ENCODE peak calls at places on chromosomes 13 and 19, in four cellular contexts. One of them, this sample, is unnamed. For H3K4me1, the result is how much of the 10 kb centered on the place peaks cover.

GRCh38 chr19:6696239-6696820 is 24.1 kb downstream of the C3 start:
- DNase-seq in suprapubic skin: no peak
- DNase-seq in stomach: no peak
- DNase-seq in transverse colon: no peak
- DNase-seq in this sample: no peak

GRCh38 chr13:109254271-109254670 is 532.1 kb downstream of the IRS2 start:
- DNase-seq in stomach: no peak
- DNase-seq in suprapubic skin: no peak
- DNase-seq in transverse colon: no peak
- DNase-seq in this sample: no peak

GRCh38 chr19:51016798-51017683 is 2.5 kb downstream of the KLK10 start:
- DNase-seq in stomach: peak
- DNase-seq in suprapubic skin: no peak
- DNase-seq in transverse colon: peak
- DNase-seq in this sample: peak

GRCh38 chr19:5823579-5824281 is 15.8 kb downstream of the FUT6 start:
- DNase-seq in transverse colon: peak
- DNase-seq in suprapubic skin: no peak
- DNase-seq in stomach: peak
- DNase-seq in this sample: no peak

GRCh38 chr13:49791753-49792549 is 531 bp downstream of the KPNA3 start:
- DNase-seq in transverse colon: peak
- DNase-seq in suprapubic skin: no peak
- DNase-seq in stomach: peak
- DNase-seq in this sample: peak

GRCh38 chr19:6674868-6675305 is 4.9 kb upstream of the TNFSF14 start:
- DNase-seq in suprapubic skin: no peak
- DNase-seq in transverse colon: peak
- DNase-seq in stomach: peak
- DNase-seq in this sample: no peak

GRCh38 chr19:55070755-55071502 is 4.7 kb upstream of the EPS8L1 start:
- DNase-seq in stomach: peak
- DNase-seq in suprapubic skin: no peak
- DNase-seq in transverse colon: peak
- DNase-seq in this sample: no peak

GRCh38 chr19:50562996-50563395 is 5.2 kb downstream of the LRRC4B start:
- DNase-seq in stomach: no peak
- DNase-seq in suprapubic skin: no peak
- DNase-seq in transverse colon: no peak
- DNase-seq in this sample: no peak

GRCh38 chr19:33705090-33705847 is 83.5 kb downstream of the CHST8 start:
- DNase-seq in transverse colon: no peak
- DNase-seq in suprapubic skin: no peak
- DNase-seq in stomach: no peak
- DNase-seq in this sample: no peak

GRCh38 chr19:57338798-57339378 is 12.2 kb upstream of the ZNF304 start:
- DNase-seq in suprapubic skin: no peak
- DNase-seq in transverse colon: no peak
- DNase-seq in stomach: no peak
- DNase-seq in this sample: no peak

GRCh38 chr19:58366576-58367430 is 4.3 kb upstream of the ZNF497 start:
- DNase-seq in suprapubic skin: no peak
- DNase-seq in transverse colon: no peak
- DNase-seq in stomach: no peak
- DNase-seq in this sample: no peak

GRCh38 chr19:45668342-45668871 is 386 bp downstream of the GIPR start:
- DNase-seq in suprapubic skin: no peak
- DNase-seq in stomach: peak
- DNase-seq in transverse colon: peak
- DNase-seq in this sample: no peak

GRCh38 chr19:39679791-39680168 is 24.1 kb downstream of the LGALS16 start:
- DNase-seq in suprapubic skin: no peak
- DNase-seq in stomach: no peak
- DNase-seq in transverse colon: no peak
- DNase-seq in this sample: no peak

GRCh38 chr13:93559718-93560117 is 333.1 kb downstream of the GPC6 start:
- DNase-seq in stomach: no peak
- DNase-seq in transverse colon: no peak
- DNase-seq in suprapubic skin: no peak
- DNase-seq in this sample: no peak

GRCh38 chr13:39729161-39729560 is 73.7 kb downstream of the COG6 start:
- DNase-seq in transverse colon: no peak
- DNase-seq in stomach: no peak
- DNase-seq in suprapubic skin: no peak
- DNase-seq in this sample: no peak

GRCh38 chr19:54556194-54556593 is 17.4 kb upstream of the LILRA2 start:
- DNase-seq in suprapubic skin: no peak
- DNase-seq in transverse colon: no peak
- DNase-seq in stomach: no peak
- DNase-seq in this sample: no peak

GRCh38 chr13:94093652-94094310 is 385.7 kb downstream of the DCT start:
- DNase-seq in stomach: no peak
- DNase-seq in transverse colon: no peak
- DNase-seq in suprapubic skin: no peak
- DNase-seq in this sample: no peak

GRCh38 chr19:42312370-42312769 is 739 bp upstream of the TMEM145 start:
- DNase-seq in suprapubic skin: no peak
- DNase-seq in transverse colon: no peak
- DNase-seq in stomach: no peak
- DNase-seq in this sample: no peak

GRCh38 chr19:21109116-21109515 is 27.1 kb downstream of the ZNF714 start:
- DNase-seq in suprapubic skin: no peak
- DNase-seq in stomach: no peak
- DNase-seq in transverse colon: no peak
- DNase-seq in this sample: no peak

GRCh38 chr13:75636339-75637095 is 387 bp downstream of the LMO7 start:
- DNase-seq in stomach: no peak
- DNase-seq in transverse colon: peak
- DNase-seq in suprapubic skin: no peak
- DNase-seq in this sample: peak

GRCh38 chr13:49517461-49517860 is 21.7 kb downstream of the PHF11 start:
- DNase-seq in suprapubic skin: no peak
- DNase-seq in stomach: no peak
- DNase-seq in transverse colon: no peak
- DNase-seq in this sample: no peak

GRCh38 chr13:87122551-87122950 is 548.6 kb upstream of the SLITRK5 start:
- DNase-seq in stomach: no peak
- DNase-seq in transverse colon: no peak
- DNase-seq in suprapubic skin: no peak
- DNase-seq in this sample: no peak

GRCh38 chr19:2059422-2060201 is 8.6 kb upstream of the MKNK2 start:
- DNase-seq in suprapubic skin: no peak
- DNase-seq in stomach: peak
- DNase-seq in transverse colon: peak
- DNase-seq in this sample: peak

GRCh38 chr19:979318-979741 is 4.8 kb upstream of the WDR18 start:
- DNase-seq in stomach: no peak
- DNase-seq in transverse colon: no peak
- DNase-seq in suprapubic skin: no peak
- DNase-seq in this sample: no peak

GRCh38 chr13:103275708-103276107 is 209.5 kb upstream of the SLC10A2 start:
- DNase-seq in transverse colon: no peak
- DNase-seq in stomach: no peak
- DNase-seq in suprapubic skin: no peak
- DNase-seq in this sample: no peak

GRCh38 chr13:48094781-48095502 is at the start of gene MED4:
- DNase-seq in stomach: peak
- DNase-seq in suprapubic skin: peak
- DNase-seq in transverse colon: peak
- DNase-seq in this sample: peak

GRCh38 chr13:48097793-48098192 is 2.9 kb upstream of the MED4 start:
- DNase-seq in transverse colon: no peak
- DNase-seq in suprapubic skin: no peak
- DNase-seq in stomach: no peak
- DNase-seq in this sample: no peak

GRCh38 chr13:48096670-48097069 is 1.8 kb upstream of the MED4 start:
- DNase-seq in transverse colon: no peak
- DNase-seq in stomach: no peak
- DNase-seq in suprapubic skin: no peak
- DNase-seq in this sample: no peak

GRCh38 chr13:48094404-48094780 is 512 bp downstream of the MED4 start:
- DNase-seq in stomach: no peak
- DNase-seq in suprapubic skin: no peak
- DNase-seq in transverse colon: no peak
- DNase-seq in this sample: no peak

DNA sequence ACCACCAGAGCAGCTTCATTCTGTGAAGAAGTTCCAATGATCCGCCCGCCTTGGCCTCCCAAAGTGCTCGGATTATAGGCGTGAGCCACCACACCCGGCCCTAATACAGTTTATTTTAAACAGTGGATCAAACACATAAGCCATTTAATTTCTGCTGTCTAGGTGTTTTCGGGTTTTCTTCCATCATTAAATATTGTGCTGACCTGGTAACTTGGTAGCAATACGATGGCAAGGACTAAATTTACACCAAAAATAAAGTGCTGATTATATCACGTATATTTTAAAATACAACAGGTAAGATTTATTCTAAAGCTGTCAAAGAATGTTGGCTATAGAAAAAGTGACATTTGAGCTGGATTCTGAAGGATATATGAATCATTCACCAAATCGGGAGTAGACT is 1.3 kb downstream of the MED4 start:
- DNase-seq in stomach: no peak
- DNase-seq in transverse colon: no peak
- DNase-seq in suprapubic skin: no peak
- DNase-seq in this sample: no peak
- H3K4me1 ChIP-seq in stomach: under half
- H3K4me1 ChIP-seq in transverse colon: under half
- H3K4me1 ChIP-seq in suprapubic skin: under half
- H3K4me1 ChIP-seq in this sample: under half

DNA sequence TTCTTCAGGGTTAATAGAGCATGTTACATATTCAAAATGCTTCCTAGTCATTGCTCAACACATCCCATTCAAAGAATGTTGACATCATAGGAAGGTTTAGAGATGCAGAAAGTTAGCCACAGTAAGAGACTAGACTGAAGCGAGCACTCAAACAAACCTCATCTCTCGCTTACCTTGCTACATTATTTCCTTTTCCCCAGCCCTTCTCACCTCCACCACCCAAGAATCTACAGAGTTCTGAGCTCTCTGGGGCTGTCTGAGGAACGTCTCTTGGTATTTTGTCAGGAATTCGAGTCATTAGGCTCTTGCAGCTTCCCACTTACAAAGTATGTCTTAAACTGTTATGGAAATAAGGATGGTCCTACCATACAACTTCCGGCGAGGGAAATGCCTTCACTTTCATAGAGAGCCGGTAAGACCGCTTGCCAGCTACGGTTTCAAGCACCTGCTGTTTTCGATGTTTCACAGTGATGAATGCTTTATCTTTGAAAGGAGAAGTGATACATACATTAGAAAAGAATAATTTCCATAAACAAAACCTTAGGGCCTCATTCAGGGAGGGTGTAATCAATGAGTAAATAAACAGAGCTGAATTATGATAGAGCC is 65.1 kb downstream of the FLT1 start:
- DNase-seq in suprapubic skin: no peak
- DNase-seq in transverse colon: peak
- DNase-seq in stomach: no peak
- DNase-seq in this sample: no peak
- H3K27ac ChIP-seq in suprapubic skin: no peak
- H3K27ac ChIP-seq in transverse colon: no peak
- H3K27ac ChIP-seq in stomach: no peak
- H3K27ac ChIP-seq in this sample: no peak

DNA sequence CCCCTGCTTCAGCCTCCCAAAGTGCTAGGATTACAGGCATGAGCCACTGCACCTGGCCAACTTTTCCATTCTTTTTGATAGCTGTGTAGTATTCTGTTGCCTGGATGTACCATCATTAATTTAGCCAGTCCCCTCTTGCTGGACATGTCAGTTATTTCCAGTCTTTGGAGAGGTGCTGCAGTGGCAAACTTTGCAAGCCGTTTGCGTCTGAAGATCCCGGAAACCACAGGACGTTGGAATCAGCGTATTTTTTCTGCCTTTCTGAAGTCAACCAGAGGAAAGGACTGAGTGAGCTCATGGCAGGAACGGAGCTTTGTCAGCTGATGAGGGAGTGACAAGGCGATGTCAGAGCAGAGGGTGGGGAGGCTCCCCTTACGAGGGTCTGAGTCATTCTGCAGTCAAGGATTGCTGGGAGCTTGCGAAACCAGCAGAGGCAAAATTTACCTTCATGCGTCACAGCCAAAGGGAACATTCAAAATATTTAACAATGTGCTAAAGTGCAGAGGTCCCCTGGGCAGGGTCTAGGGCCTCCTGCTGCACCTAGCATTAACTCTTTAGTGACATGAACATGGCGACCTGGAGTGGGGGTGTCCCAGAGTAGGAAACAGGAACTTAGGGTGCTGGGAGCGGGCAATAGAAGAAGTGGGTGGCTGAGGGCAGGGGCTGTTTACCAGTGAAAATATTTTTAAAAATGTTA is 5.6 kb downstream of the C5AR1 start:
- DNase-seq in stomach: peak
- DNase-seq in suprapubic skin: peak
- DNase-seq in transverse colon: peak
- DNase-seq in this sample: no peak
- TF ChIP-seq EP300 in stomach: no peak
- TF ChIP-seq EP300 in suprapubic skin: no peak
- TF ChIP-seq EP300 in transverse colon: peak
- TF ChIP-seq EP300 in this sample: peak

GRCh38 chr13:99956473-99957349 is 14.9 kb downstream of the ZIC5 start:
- DNase-seq in suprapubic skin: peak
- DNase-seq in transverse colon: no peak
- DNase-seq in stomach: no peak
- DNase-seq in this sample: no peak

GRCh38 chr13:99955107-99955746 is 16.3 kb downstream of the ZIC5 start:
- DNase-seq in transverse colon: no peak
- DNase-seq in stomach: no peak
- DNase-seq in suprapubic skin: peak
- DNase-seq in this sample: no peak

GRCh38 chr13:99953138-99953755 is 18.3 kb downstream of the ZIC5 start:
- DNase-seq in stomach: no peak
- DNase-seq in suprapubic skin: no peak
- DNase-seq in transverse colon: no peak
- DNase-seq in this sample: no peak

GRCh38 chr13:99958402-99959126 is 13.0 kb downstream of the ZIC5 start:
- DNase-seq in suprapubic skin: no peak
- DNase-seq in transverse colon: no peak
- DNase-seq in stomach: peak
- DNase-seq in this sample: no peak

DNA sequence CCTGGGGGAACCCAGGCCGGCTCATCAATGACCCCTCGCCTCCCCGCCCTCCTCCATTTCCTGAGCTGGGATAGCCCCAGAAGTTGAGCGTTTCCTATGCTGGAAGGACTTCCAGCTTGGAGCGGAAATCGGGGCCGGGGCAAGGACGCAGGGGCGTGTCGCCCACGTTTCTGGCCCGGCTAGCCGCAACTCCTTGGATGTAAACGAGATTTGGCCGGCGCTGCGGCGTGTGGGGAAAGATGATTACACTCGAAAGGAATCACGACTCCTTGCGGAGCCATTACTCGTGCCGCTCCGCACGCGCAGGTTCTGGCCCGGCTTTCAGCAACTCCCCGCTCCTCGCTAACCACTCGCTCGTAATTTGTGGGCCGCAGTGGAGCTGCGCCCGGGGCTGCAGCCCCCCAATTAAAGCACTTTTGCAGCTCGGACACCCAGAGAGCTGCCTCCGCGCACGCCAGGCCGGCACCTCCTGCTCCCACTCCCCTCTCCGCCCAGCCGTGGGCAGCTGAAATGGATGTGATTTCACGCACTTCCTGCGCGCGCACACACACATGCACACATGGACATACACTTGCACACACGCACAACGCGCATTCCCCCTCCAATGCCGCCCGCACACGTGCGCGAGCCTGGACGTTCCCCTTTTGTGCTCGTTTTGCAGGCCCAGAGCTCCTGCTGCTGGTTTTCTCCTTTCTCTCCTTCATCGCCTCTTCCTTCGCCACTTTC is 15.7 kb downstream of the ZIC5 start:
- DNase-seq in stomach: no peak
- DNase-seq in transverse colon: no peak
- DNase-seq in suprapubic skin: peak
- DNase-seq in this sample: no peak
- H3K4me1 ChIP-seq in stomach: under half
- H3K4me1 ChIP-seq in transverse colon: under half
- H3K4me1 ChIP-seq in suprapubic skin: under half
- H3K4me1 ChIP-seq in this sample: under half

This sample was measured in tibial nerve.